ENCODE peak calls at places on chromosome 17, in ten cellular contexts. E, Q, D, H, N, X, P, J, K and W are unnamed samples.

GRCh38 chr17:73340093-73340596 is 28.3 kb upstream of the CDC42EP4 start:
- DNase-seq in P (no peak), Q (no peak), J (peak), X (no peak), D (no peak), K (peak), E (no peak), N (no peak), H (no peak), W (peak)

GRCh38 chr17:79919164-79919585 is 79.9 kb upstream of the CBX4 start:
- DNase-seq in K (peak), X (peak), J (peak), D (no peak), Q (peak), E (no peak), P (peak), N (no peak), H (no peak), W (peak)

GRCh38 chr17:49557204-49558024 is 18.3 kb upstream of the NXPH3 start:
- DNase-seq in E (no peak), J (peak), H (peak), N (no peak), K (peak), X (no peak), D (peak), P (no peak), Q (peak), W (no peak)

GRCh38 chr17:2366747-2367494 is 29.6 kb downstream of the SGSM2 start:
- DNase-seq in J (peak), H (no peak), Q (no peak), X (peak), N (no peak), D (peak), P (no peak), K (no peak), E (no peak), W (no peak)

GRCh38 chr17:57612202-57613071 is 132.7 kb downstream of the CCDC182 start:
- DNase-seq in E (no peak), Q (peak), X (no peak), J (no peak), N (no peak), P (no peak), K (no peak), D (peak), H (peak), W (no peak)

GRCh38 chr17:73360961-73361761 is 49.4 kb upstream of the CDC42EP4 start:
- DNase-seq in Q (no peak), H (no peak), P (no peak), N (no peak), X (no peak), E (no peak), J (no peak), D (peak), K (no peak), W (no peak)

GRCh38 chr17:19378416-19379293 is at the start of gene MAPK7:
- DNase-seq in D (no peak), H (no peak), X (no peak), N (no peak), K (no peak), J (no peak), Q (no peak), P (peak), E (no peak), W (peak)

GRCh38 chr17:44210342-44211192 is 8.9 kb downstream of the UBTF start:
- DNase-seq in J (peak), D (peak), X (peak), Q (peak), K (no peak), E (peak), P (peak), H (peak), N (peak), W (peak)

GRCh38 chr17:67680445-67681224 is 37.1 kb upstream of the NOL11 start:
- DNase-seq in Q (no peak), E (no peak), H (no peak), K (no peak), X (no peak), N (no peak), D (no peak), J (no peak), P (no peak), W (no peak)